ENCODE peak calls at places on chromosomes 7 and 10, in four cellular contexts. I, B, L and E are unnamed samples.

GRCh38 chr10:31888442-31888841 is 40.2 kb downstream of the ARHGAP12 start:
- DNase-seq in L (no peak), B (no peak), I (no peak), E (no peak)

GRCh38 chr7:91491868-91492267 is 227.6 kb downstream of the FZD1 start:
- DNase-seq in I (no peak), B (no peak), L (no peak), E (no peak)

GRCh38 chr10:115624448-115624847 is 531.3 kb downstream of the ATRNL1 start:
- DNase-seq in L (no peak), I (no peak), B (no peak), E (no peak)

GRCh38 chr7:137846588-137847417 is at the start of gene DGKI:
- DNase-seq in B (no peak), L (no peak), I (no peak), E (no peak)

GRCh38 chr10:129758180-129758579 is 205.9 kb downstream of the EBF3 start:
- DNase-seq in L (no peak), B (no peak), I (peak), E (no peak)

GRCh38 chr7:156062286-156062685 is 250.0 kb upstream of the SHH start:
- DNase-seq in B (no peak), L (no peak), I (no peak), E (no peak)

GRCh38 chr10:31318854-31319601 is at the start of gene ZEB1:
- DNase-seq in B (peak), L (peak), I (peak), E (peak)

GRCh38 chr7:108486291-108486966 is 30.2 kb upstream of the NRCAM start:
- DNase-seq in I (no peak), B (peak), L (no peak), E (no peak)

GRCh38 chr10:15715619-15716227 is 4.0 kb downstream of the ITGA8 start:
- DNase-seq in B (no peak), L (no peak), I (no peak), E (no peak)

GRCh38 chr10:33422779-33423520 is 88.5 kb upstream of the NRP1 start:
- DNase-seq in L (no peak), I (no peak), B (no peak), E (no peak)

GRCh38 chr10:61285749-61286148 is 167.4 kb downstream of the TMEM26 start:
- DNase-seq in I (no peak), L (no peak), B (no peak), E (no peak)

GRCh38 chr10:86325158-86325557 is 41.4 kb downstream of the GRID1 start:
- DNase-seq in I (no peak), L (no peak), B (no peak), E (no peak)

GRCh38 chr10:30999084-30999712 is 32.5 kb downstream of the ZNF438 start:
- DNase-seq in I (no peak), B (peak), L (no peak), E (no peak)

GRCh38 chr10:6195376-6195775 is 7.4 kb upstream of the PFKFB3 start:
- DNase-seq in I (no peak), B (peak), L (no peak), E (no peak)

GRCh38 chr10:114266521-114266920 is 27.5 kb downstream of the VWA2 start:
- DNase-seq in I (no peak), B (peak), L (no peak), E (no peak)

GRCh38 chr7:25762511-25763119 is 389.4 kb upstream of the NFE2L3 start:
- DNase-seq in I (no peak), L (no peak), B (no peak), E (no peak)

GRCh38 chr7:25431956-25432355 is 203.7 kb upstream of the NPVF start:
- DNase-seq in L (no peak), I (no peak), B (no peak), E (no peak)

GRCh38 chr10:67666416-67667043 is 29.5 kb downstream of the CTNNA3 start:
- DNase-seq in I (no peak), B (peak), L (no peak), E (no peak)

GRCh38 chr7:101857358-101857794 is 40.0 kb downstream of the CUX1 start:
- DNase-seq in L (no peak), B (no peak), I (no peak), E (no peak)

GRCh38 chr10:13483073-13483472 is 45.7 kb downstream of the BEND7 start:
- DNase-seq in B (no peak), I (no peak), L (no peak), E (no peak)

GRCh38 chr7:27689045-27689877 is 26.6 kb upstream of the HIBADH start:
- DNase-seq in L (no peak), B (peak), I (no peak), E (no peak)

GRCh38 chr7:159143780-159144755 is 599 bp downstream of the VIPR2 start:
- DNase-seq in B (no peak), L (peak), I (no peak), E (peak)

GRCh38 chr7:37234928-37235327 is 213.7 kb downstream of the ELMO1 start:
- DNase-seq in B (no peak), I (no peak), L (no peak), E (no peak)

GRCh38 chr10:67621834-67622233 is 74.2 kb downstream of the CTNNA3 start:
- DNase-seq in L (no peak), I (no peak), B (no peak), E (no peak)

GRCh38 chr10:28054211-28054888 is 55.5 kb upstream of the ODAD2 start:
- DNase-seq in B (peak), L (no peak), I (no peak), E (no peak)

GRCh38 chr10:51718804-51719291 is 19.5 kb upstream of the CSTF2T start:
- DNase-seq in L (no peak), I (no peak), B (peak), E (no peak)

GRCh38 chr10:89744021-89744420 is 42.6 kb downstream of the KIF20B start:
- DNase-seq in B (peak), I (no peak), L (no peak), E (no peak)

GRCh38 chr10:69839696-69840345 is 38.1 kb downstream of the COL13A1 start:
- DNase-seq in I (no peak), B (peak), L (no peak), E (no peak)

GRCh38 chr10:117627561-117627960 is 85.0 kb downstream of the EMX2 start:
- DNase-seq in L (no peak), I (peak), B (no peak), E (no peak)

GRCh38 chr7:30027065-30027456 is 559 bp upstream of the FKBP14 start:
- DNase-seq in I (no peak), B (peak), L (no peak), E (no peak)

GRCh38 chr10:54139819-54140428 is 661.1 kb downstream of the PCDH15 start:
- DNase-seq in B (no peak), I (no peak), L (no peak), E (no peak)